ENCODE peak calls at places on chromosomes 4 and X, in seven cellular contexts. A is A673; D is activated T-cell treated with anti-CD3 and anti-CD28 coated beads, Interleukin-2, amount 50 U/mL, for 72 hours; K is adipocyte; T is fibroblast of pulmonary artery; F is M059J; J is H7. H is an unnamed sample.
A peak's percentile ranks its signal among the peaks of the same experiment; 100 is the strongest.

GRCh38 chr4:1872918-1873269 is 1.7 kb downstream of the NSD2 start:
- DNase-seq in A (peak; percentile 34), D (peak; percentile 55), K (peak; percentile 52), T (peak; percentile 59), F (peak; percentile 83), J (no peak), H (no peak)

GRCh38 chr4:7120341-7120740 is 52.5 kb upstream of the GRPEL1 start:
- DNase-seq in A (peak; percentile 44), D (no peak), K (no peak), T (no peak), F (peak; percentile 38), J (peak; percentile 88), H (no peak)

GRCh38 chr4:44716597-44716996 is 9.8 kb downstream of the GNPDA2 start:
- DNase-seq in A (no peak), D (no peak), K (no peak), T (no peak), F (no peak), J (no peak), H (no peak)

GRCh38 chr4:85127653-85128052 is 161.2 kb upstream of the WDFY3 start:
- DNase-seq in A (peak; percentile 47), D (no peak), K (peak; percentile 22), T (peak; percentile 49), F (peak; percentile 32), J (peak; percentile 71), H (no peak)

GRCh38 chr4:128354205-128354821 is 66.7 kb upstream of the PGRMC2 start:
- DNase-seq in A (peak; percentile 47), D (no peak), K (peak; percentile 78), T (peak; percentile 93), F (peak; percentile 95), J (no peak), H (no peak)

GRCh38 chrX:138866643-138867042 is 155.1 kb upstream of the FGF13 start:
- DNase-seq in A (no peak), D (no peak), K (no peak), T (no peak), F (no peak), J (no peak), H (no peak)

GRCh38 chr4:160831165-160831922 is 1332.5 kb downstream of the FSTL5 start:
- DNase-seq in A (no peak), D (no peak), K (no peak), T (no peak), F (no peak), J (no peak), H (no peak)

GRCh38 chr4:90318208-90318607 is 191.0 kb downstream of the CCSER1 start:
- DNase-seq in A (peak; percentile 38), D (no peak), K (peak; percentile 87), T (peak; percentile 84), F (peak; percentile 83), J (no peak), H (peak; percentile 73)

GRCh38 chr4:150242820-150243458 is 164.7 kb downstream of the DCLK2 start:
- DNase-seq in A (peak; percentile 57), D (peak; percentile 9), K (peak; percentile 77), T (peak; percentile 66), F (peak; percentile 49), J (peak; percentile 69), H (no peak)

GRCh38 chrX:50497067-50497466 is 26.4 kb upstream of the DGKK start:
- DNase-seq in A (no peak), D (no peak), K (no peak), T (no peak), F (no peak), J (no peak), H (no peak)

GRCh38 chr4:140529434-140529833 is 5.5 kb downstream of the ELMOD2 start:
- DNase-seq in A (no peak), D (no peak), K (no peak), T (no peak), F (no peak), J (no peak), H (no peak)